ENCODE peak calls at places on chromosomes 6 and 20, in four cellular contexts. Z, M, H and J are unnamed samples.
A peak's percentile ranks its signal among the peaks of the same experiment; 100 is the strongest.

GRCh38 chr6:138590796-138591709 is 91.8 kb upstream of the NHSL1 start:
- DNase-seq in H (peak; percentile 56), M (peak; percentile 30), Z (no peak), J (peak; percentile 48)

GRCh38 chr6:51019785-51020184 is 201.1 kb downstream of the TFAP2B start:
- DNase-seq in M (no peak), Z (no peak), H (no peak), J (no peak)

GRCh38 chr6:14635195-14635594 is 517.6 kb downstream of the CD83 start:
- DNase-seq in M (no peak), H (no peak), Z (no peak), J (no peak)

GRCh38 chr6:47403801-47404200 is 73.8 kb upstream of the CD2AP start:
- DNase-seq in M (no peak), Z (no peak), H (no peak), J (no peak)

GRCh38 chr20:45937765-45938164 is 3.3 kb downstream of the PCIF1 start:
- DNase-seq in Z (no peak), H (no peak), M (no peak), J (no peak)

GRCh38 chr6:43796168-43796567 is 26.2 kb downstream of the VEGFA start:
- DNase-seq in H (peak; percentile 65), Z (no peak), M (no peak), J (no peak)

GRCh38 chr6:21885532-21886089 is 292.1 kb downstream of the SOX4 start:
- DNase-seq in Z (no peak), M (peak; percentile 65), H (peak; percentile 22), J (peak; percentile 45)

GRCh38 chr20:62770111-62770910 is 26.0 kb upstream of the MRGBP start:
- DNase-seq in M (no peak), Z (no peak), H (no peak), J (no peak)

GRCh38 chr6:134880487-134881190 is 69.3 kb downstream of the ALDH8A1 start:
- DNase-seq in H (no peak), M (no peak), Z (no peak), J (no peak)

GRCh38 chr6:133242761-133243590 is 1.8 kb downstream of the EYA4 start:
- DNase-seq in H (no peak), M (no peak), Z (no peak), J (no peak)

GRCh38 chr6:149246691-149247384 is 70.7 kb upstream of the TAB2 start:
- DNase-seq in H (no peak), M (no peak), Z (no peak), J (no peak)

GRCh38 chr6:127146935-127147334 is 28.5 kb downstream of the RSPO3 start:
- DNase-seq in H (no peak), Z (no peak), M (no peak), J (no peak)

GRCh38 chr6:157592566-157592965 is 211.6 kb downstream of the ZDHHC14 start:
- DNase-seq in H (no peak), M (no peak), Z (peak; percentile 55), J (no peak)

GRCh38 chr6:93407186-93407585 is 12.2 kb downstream of the EPHA7 start:
- DNase-seq in H (no peak), M (no peak), Z (no peak), J (no peak)

GRCh38 chr6:36722365-36722764 is 24.7 kb downstream of the RAB44 start:
- DNase-seq in Z (no peak), M (no peak), H (no peak), J (no peak)

GRCh38 chr6:142927904-142928303 is 17.1 kb downstream of the HIVEP2 start:
- DNase-seq in H (no peak), Z (no peak), M (no peak), J (no peak)

GRCh38 chr6:158255280-158255973 is 56.8 kb upstream of the TULP4 start:
- DNase-seq in H (no peak), M (no peak), Z (no peak), J (no peak)

GRCh38 chr6:125888989-125889656 is 67.4 kb upstream of the HINT3 start:
- DNase-seq in Z (no peak), M (no peak), H (no peak), J (no peak)

GRCh38 chr20:53582574-53583351 is 10.9 kb downstream of the ZNF217 start:
- DNase-seq in M (no peak), H (no peak), Z (no peak), J (peak; percentile 35)

GRCh38 chr6:3318821-3319540 is 60.2 kb downstream of the PSMG4 start:
- DNase-seq in Z (no peak), H (no peak), M (no peak), J (peak; percentile 10)

GRCh38 chr20:32965581-32966373 is 38.5 kb downstream of the SUN5 start:
- DNase-seq in Z (peak; percentile 72), M (peak; percentile 15), H (no peak), J (no peak)

GRCh38 chr6:53869964-53870363 is 75.2 kb downstream of the LRRC1 start:
- DNase-seq in M (peak; percentile 44), H (no peak), Z (no peak), J (no peak)

GRCh38 chr6:74409447-74409846 is 713.4 kb downstream of the CD109 start:
- DNase-seq in H (no peak), M (no peak), Z (no peak), J (no peak)

GRCh38 chr6:7727150-7727950 is 1.5 kb downstream of the BMP6 start:
- DNase-seq in M (no peak), Z (peak; percentile 85), H (no peak), J (no peak)

GRCh38 chr6:75409286-75409685 is 84.3 kb downstream of the FILIP1 start:
- DNase-seq in Z (no peak), M (no peak), H (no peak), J (no peak)

GRCh38 chr20:10466325-10466724 is 31.2 kb downstream of the SLX4IP start:
- DNase-seq in M (no peak), H (no peak), Z (no peak), J (peak; percentile 19)

GRCh38 chr6:138541793-138542481 is 42.6 kb upstream of the NHSL1 start:
- DNase-seq in M (no peak), Z (no peak), H (no peak), J (no peak)

GRCh38 chr6:97705568-97705967 is 422.6 kb upstream of the MMS22L start:
- DNase-seq in Z (no peak), M (no peak), H (no peak), J (no peak)

GRCh38 chr6:19303381-19303780 is 533.8 kb upstream of the ID4 start:
- DNase-seq in H (no peak), M (no peak), Z (no peak), J (peak; percentile 17)

GRCh38 chr6:142929751-142930358 is 15.1 kb downstream of the HIVEP2 start:
- DNase-seq in M (no peak), Z (no peak), H (no peak), J (no peak)

GRCh38 chr6:1364791-1365190 is 24.6 kb upstream of the FOXF2 start:
- DNase-seq in Z (no peak), M (no peak), H (no peak), J (no peak)

GRCh38 chr6:92114091-92114490 is 1305.3 kb downstream of the EPHA7 start:
- DNase-seq in H (no peak), Z (no peak), M (no peak), J (no peak)

GRCh38 chr6:170222498-170223471 is 68.1 kb downstream of the DLL1 start:
- DNase-seq in H (no peak), Z (no peak), M (peak; percentile 59), J (peak; percentile 16)

GRCh38 chr6:84455630-84456029 is 228.2 kb upstream of the CEP162 start:
- DNase-seq in M (no peak), H (no peak), Z (no peak), J (no peak)

GRCh38 chr6:152651986-152652385 is 14.8 kb upstream of the SYNE1 start:
- DNase-seq in Z (no peak), M (no peak), H (no peak), J (no peak)

GRCh38 chr6:35497571-35498406 is 910 bp upstream of the TEAD3 start:
- DNase-seq in H (peak; percentile 55), Z (no peak), M (peak; percentile 71), J (peak; percentile 82)

GRCh38 chr6:35496036-35496850 is 636 bp downstream of the TEAD3 start:
- DNase-seq in Z (no peak), M (peak; percentile 61), H (no peak), J (peak; percentile 78)

GRCh38 chr6:35495258-35496035 is 1.4 kb downstream of the TEAD3 start:
- DNase-seq in M (no peak), H (no peak), Z (no peak), J (peak; percentile 54)

GRCh38 chr6:35498407-35499045 is 1.6 kb upstream of the TEAD3 start:
- DNase-seq in Z (no peak), H (no peak), M (no peak), J (no peak)

GRCh38 chr6:35496851-35497570 is at the start of gene TEAD3:
- DNase-seq in H (no peak), M (peak; percentile 66), Z (no peak), J (peak; percentile 78)
- TF ChIP-seq POLR2A in H (no peak), M (no peak), Z (peak; percentile 55), J (peak; percentile 87)

GRCh38 chr20:34522969-34523871 is 7.0 kb downstream of the DYNLRB1 start:
- DNase-seq in H (peak; percentile 60), M (no peak), Z (peak; percentile 91), J (peak; percentile 34)
- H3K4me1 ChIP-seq in H (peaks cover 68% of the 10 kb centered on the region), M (peaks cover 8% of the 10 kb centered on the region), Z (peaks cover 88% of the 10 kb centered on the region), J (peaks cover 13% of the 10 kb centered on the region)

GRCh38 chr6:56478202-56478601 is 164.5 kb downstream of the DST start:
- DNase-seq in Z (no peak), M (no peak), H (peak; percentile 43), J (no peak)
- H3K36me3 ChIP-seq in Z (peaks cover 93% of the 10 kb centered on the region), M (peaks cover 2% of the 10 kb centered on the region), H (peaks cover 34% of the 10 kb centered on the region), J (no peaks in the 10 kb centered on the region)

GRCh38 chr6:12534454-12534853 is 182.1 kb upstream of the PHACTR1 start:
- DNase-seq in Z (no peak), H (no peak), M (no peak), J (no peak)

GRCh38 chr6:12538881-12539357 is 177.6 kb upstream of the PHACTR1 start:
- DNase-seq in Z (no peak), M (no peak), H (peak; percentile 91), J (peak; percentile 17)

GRCh38 chr6:12535915-12536314 is 180.7 kb upstream of the PHACTR1 start:
- DNase-seq in H (no peak), Z (no peak), M (no peak), J (no peak)

GRCh38 chr6:12536416-12536815 is 180.2 kb upstream of the PHACTR1 start:
- DNase-seq in H (no peak), Z (no peak), M (no peak), J (no peak)

DNA sequence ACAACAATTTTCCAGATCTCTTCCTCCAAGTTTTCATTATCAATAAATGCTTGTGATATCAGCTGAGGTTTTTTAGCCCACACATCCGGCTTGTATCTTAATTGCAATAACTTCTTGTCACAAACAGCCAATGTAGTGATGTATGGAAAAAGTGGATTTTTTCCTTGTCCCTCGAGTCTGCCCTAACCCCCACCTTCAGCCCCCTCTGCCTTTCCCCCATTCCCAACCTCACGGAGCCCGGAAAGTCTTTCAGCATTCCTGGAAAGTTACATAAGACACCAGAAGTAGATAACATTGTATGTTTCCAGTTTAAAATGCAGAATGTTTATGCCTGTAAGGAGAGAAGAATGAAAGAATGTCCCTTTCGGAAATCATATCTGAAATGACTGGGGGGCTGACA is 179.2 kb upstream of the PHACTR1 start:
- DNase-seq in M (no peak), H (no peak), Z (no peak), J (no peak)
- TF ChIP-seq POLR2A in M (no peak), H (no peak), Z (no peak), J (no peak)